ENCODE peak calls at places on chromosomes 12 and 14, in ten cellular contexts. Y, X, P, V, W, K, E, T, R and H are unnamed samples.

GRCh38 chr12:123064356-123064755 is 83.9 kb downstream of the ARL6IP4 start:
- DNase-seq in Y (no peak), X (peak; percentile 79), P (no peak), V (no peak), W (no peak), K (no peak), E (no peak), T (no peak), R (no peak), H (no peak)

GRCh38 chr12:90959538-90960139 is 4.7 kb upstream of the CCER1 start:
- DNase-seq in Y (no peak), X (no peak), P (no peak), V (peak; percentile 50), W (peak; percentile 27), K (peak; percentile 59), E (peak; percentile 26), T (peak; percentile 58), R (no peak), H (peak; percentile 66)

GRCh38 chr12:2844786-2845185 is 10.0 kb upstream of the NRIP2 start:
- DNase-seq in Y (no peak), X (no peak), P (no peak), V (no peak), W (no peak), K (no peak), E (no peak), T (no peak), R (no peak), H (no peak)

GRCh38 chr14:38828183-38828877 is 274.7 kb downstream of the SEC23A start:
- DNase-seq in Y (no peak), X (no peak), P (no peak), V (no peak), W (no peak), K (no peak), E (no peak), T (no peak), R (peak; percentile 7), H (no peak)

GRCh38 chr12:110349521-110350151 is 53.9 kb downstream of the ANAPC7 start:
- DNase-seq in Y (no peak), X (peak; percentile 41), P (peak; percentile 43), V (no peak), W (peak; percentile 77), K (no peak), E (no peak), T (no peak), R (no peak), H (no peak)

GRCh38 chr12:64796205-64796845 is 28.1 kb upstream of the TBC1D30 start:
- DNase-seq in Y (no peak), X (no peak), P (peak; percentile 65), V (peak; percentile 92), W (peak; percentile 75), K (peak; percentile 93), E (peak; percentile 86), T (peak; percentile 93), R (peak; percentile 72), H (peak; percentile 92)

GRCh38 chr12:65948320-65949008 is 124.2 kb downstream of the HMGA2 start:
- DNase-seq in Y (no peak), X (peak; percentile 28), P (no peak), V (peak; percentile 96), W (no peak), K (no peak), E (peak; percentile 93), T (peak; percentile 96), R (no peak), H (peak; percentile 93)

GRCh38 chr14:106308839-106309389 is 782.5 kb downstream of the TMEM121 start:
- DNase-seq in Y (no peak), X (no peak), P (peak; percentile 96), V (peak; percentile 28), W (peak; percentile 98), K (peak; percentile 90), E (peak; percentile 7), T (no peak), R (no peak), H (no peak)

GRCh38 chr14:104878582-104878981 is 13.5 kb downstream of the CEP170B start:
- DNase-seq in Y (no peak), X (no peak), P (no peak), V (no peak), W (no peak), K (no peak), E (no peak), T (no peak), R (no peak), H (no peak)

GRCh38 chr14:91244501-91244901 is at the start of gene GPR68:
- DNase-seq in Y (no peak), X (peak; percentile 71), P (no peak), V (peak; percentile 62), W (no peak), K (no peak), E (peak; percentile 50), T (peak; percentile 74), R (peak; percentile 35), H (peak; percentile 74)

GRCh38 chr12:110333201-110333600 is 52.2 kb downstream of the ATP2A2 start:
- DNase-seq in Y (no peak), X (no peak), P (no peak), V (no peak), W (no peak), K (no peak), E (no peak), T (no peak), R (no peak), H (no peak)

GRCh38 chr12:122403831-122404230 is 18.6 kb downstream of the CLIP1 start:
- DNase-seq in Y (no peak), X (no peak), P (no peak), V (no peak), W (peak; percentile 39), K (no peak), E (no peak), T (no peak), R (no peak), H (no peak)

GRCh38 chr14:72869407-72870329 is 24.2 kb downstream of the DPF3 start:
- DNase-seq in Y (no peak), X (no peak), P (no peak), V (no peak), W (no peak), K (peak; percentile 81), E (no peak), T (no peak), R (no peak), H (no peak)

GRCh38 chr14:82047777-82048470 is 514.3 kb upstream of the SEL1L start:
- DNase-seq in Y (no peak), X (no peak), P (no peak), V (no peak), W (no peak), K (no peak), E (no peak), T (no peak), R (no peak), H (no peak)

GRCh38 chr12:46908936-46909635 is 83.3 kb upstream of the SLC38A4 start:
- DNase-seq in Y (no peak), X (no peak), P (no peak), V (no peak), W (no peak), K (no peak), E (no peak), T (no peak), R (no peak), H (no peak)

GRCh38 chr14:83913466-83913865 is 1616.5 kb upstream of the FLRT2 start:
- DNase-seq in Y (no peak), X (no peak), P (no peak), V (no peak), W (no peak), K (no peak), E (no peak), T (no peak), R (no peak), H (no peak)